ENCODE peak calls at places on chromosomes 1 and 21, in four cellular contexts. Q is C1 segment of cervical spinal cord; Z is BJ; Y is central memory CD4-positive, alpha-beta T cell. E is an unnamed sample.

GRCh38 chr21:31220567-31220966 is 123.5 kb downstream of the TIAM1 start:
- DNase-seq in Q (no peak), Y (no peak), Z (no peak), E (no peak)

GRCh38 chr1:109923131-109923945 is 12.7 kb downstream of the CSF1 start:
- DNase-seq in Q (no peak), Z (no peak), Y (no peak), E (no peak)

GRCh38 chr1:153799566-153800465 is 24.6 kb downstream of the SLC27A3 start:
- DNase-seq in Y (no peak), Z (no peak), Q (no peak), E (no peak)

GRCh38 chr1:185824106-185824505 is 89.9 kb downstream of the HMCN1 start:
- DNase-seq in Q (no peak), Z (no peak), Y (no peak), E (no peak)

GRCh38 chr1:95006681-95007080 is 66.1 kb downstream of the ALG14 start:
- DNase-seq in Z (no peak), Q (no peak), Y (no peak), E (no peak)

GRCh38 chr1:48761986-48762385 is 14.7 kb downstream of the BEND5 start:
- DNase-seq in Y (no peak), Q (no peak), Z (no peak), E (no peak)

GRCh38 chr1:116878804-116879477 is 30.8 kb upstream of the PTGFRN start:
- DNase-seq in Z (no peak), Y (no peak), Q (peak; percentile 49), E (peak; percentile 58)

GRCh38 chr1:109249654-109250401 is 489 bp downstream of the CELSR2 start:
- DNase-seq in Z (no peak), Y (no peak), Q (no peak), E (no peak)

GRCh38 chr1:169548312-169548711 is 38.0 kb downstream of the F5 start:
- DNase-seq in Z (no peak), Y (no peak), Q (no peak), E (no peak)

GRCh38 chr1:94865369-94865768 is 45.2 kb downstream of the SLC44A3 start:
- DNase-seq in Z (no peak), Y (no peak), Q (no peak), E (no peak)

GRCh38 chr1:56547977-56548376 is 31.4 kb downstream of the PLPP3 start:
- DNase-seq in Y (no peak), Q (no peak), Z (no peak), E (peak; percentile 70)

E was measured in breast epithelium.